ENCODE peak calls at places on chromosomes 11 and 22, in six cellular contexts. U is NCI-H1417, S is iris pigment epithelial cell, F is neural progenitor cell, E is nucleus accumbens, Y is astrocyte. M is an unnamed sample.
A peak's percentile ranks its signal among the peaks of the same experiment; 100 is the strongest.

GRCh38 chr22:39482768-39483167 is 19.3 kb upstream of the MIEF1 start:
- DNase-seq in U (no peak), S (peak; percentile 27), F (peak; percentile 40), E (no peak), Y (no peak), M (peak; percentile 64)

GRCh38 chr11:1746516-1746931 is 3.9 kb downstream of the IFITM10 start:
- DNase-seq in U (no peak), S (no peak), F (no peak), E (no peak), Y (no peak), M (no peak)

GRCh38 chr22:45709004-45709739 is 37.5 kb downstream of the ATXN10 start:
- DNase-seq in U (no peak), S (peak; percentile 78), F (no peak), E (no peak), Y (peak; percentile 88), M (peak; percentile 79)

GRCh38 chr11:1047576-1048156 is 11.1 kb upstream of the MUC6 start:
- DNase-seq in U (no peak), S (no peak), F (no peak), E (no peak), Y (no peak), M (no peak)

GRCh38 chr11:65429724-65430405 is 7.3 kb downstream of the NEAT1 start:
- DNase-seq in U (peak; percentile 12), S (peak; percentile 84), F (no peak), E (no peak), Y (peak; percentile 72), M (peak; percentile 80)

GRCh38 chr22:46963672-46964545 is 201.5 kb downstream of the TBC1D22A start:
- DNase-seq in U (peak; percentile 75), S (no peak), F (no peak), E (no peak), Y (no peak), M (no peak)

GRCh38 chr11:13923716-13924650 is 38.5 kb upstream of the SPON1 start:
- DNase-seq in U (no peak), S (no peak), F (no peak), E (no peak), Y (no peak), M (no peak)

GRCh38 chr22:46636221-46637002 is 16.2 kb downstream of the GRAMD4 start:
- DNase-seq in U (no peak), S (no peak), F (peak; percentile 50), E (no peak), Y (no peak), M (no peak)

GRCh38 chr22:32063701-32064100 is 20.6 kb downstream of the SLC5A1 start:
- DNase-seq in U (no peak), S (no peak), F (no peak), E (no peak), Y (no peak), M (no peak)

GRCh38 chr11:57619331-57619730 is 21.8 kb downstream of the SERPING1 start:
- DNase-seq in U (no peak), S (no peak), F (no peak), E (no peak), Y (no peak), M (no peak)

GRCh38 chr11:77879218-77879617 is 58.3 kb downstream of the AAMDC start:
- DNase-seq in U (no peak), S (peak; percentile 55), F (no peak), E (no peak), Y (no peak), M (peak; percentile 50)

GRCh38 chr11:65945941-65946558 is 770 bp downstream of the TSGA10IP start:
- DNase-seq in U (no peak), S (no peak), F (no peak), E (no peak), Y (no peak), M (no peak)

GRCh38 chr11:64348611-64349387 is 8.8 kb downstream of the CCDC88B start:
- DNase-seq in U (no peak), S (no peak), F (peak; percentile 40), E (no peak), Y (no peak), M (no peak)

GRCh38 chr11:65488273-65489058 is 10.4 kb upstream of the MALAT1 start:
- DNase-seq in U (peak; percentile 69), S (peak; percentile 66), F (no peak), E (no peak), Y (peak; percentile 64), M (peak; percentile 71)

GRCh38 chr22:45212306-45212709 is 28.4 kb downstream of the KIAA0930 start:
- DNase-seq in U (peak; percentile 24), S (peak; percentile 85), F (peak; percentile 48), E (peak; percentile 91), Y (peak; percentile 92), M (peak; percentile 96)

GRCh38 chr11:38598413-38598812 is 2000.4 kb upstream of the RAG2 start:
- DNase-seq in U (no peak), S (no peak), F (peak; percentile 67), E (no peak), Y (no peak), M (no peak)

GRCh38 chr11:17533782-17534415 is 10.3 kb downstream of the USH1C start:
- DNase-seq in U (no peak), S (no peak), F (no peak), E (no peak), Y (no peak), M (no peak)

GRCh38 chr11:121672630-121673487 is 220.1 kb upstream of the SORL1-AS1 start:
- DNase-seq in U (no peak), S (no peak), F (no peak), E (no peak), Y (no peak), M (no peak)

GRCh38 chr11:110433393-110434333 is 3.9 kb downstream of the FDX1 start:
- DNase-seq in U (no peak), S (peak; percentile 44), F (no peak), E (no peak), Y (no peak), M (peak; percentile 42)

GRCh38 chr11:15911377-15912044 is 444.8 kb downstream of the SOX6 start:
- DNase-seq in U (no peak), S (peak; percentile 44), F (no peak), E (no peak), Y (no peak), M (peak; percentile 74)

GRCh38 chr22:20948989-20949388 is 18.1 kb upstream of the AIFM3 start:
- DNase-seq in U (no peak), S (no peak), F (no peak), E (no peak), Y (no peak), M (no peak)

GRCh38 chr11:62461740-62462522 is 43.1 kb downstream of the SCGB1A1 start:
- DNase-seq in U (no peak), S (no peak), F (no peak), E (no peak), Y (peak; percentile 73), M (peak; percentile 38)

GRCh38 chr11:35787626-35788025 is 125.1 kb downstream of the TRIM44 start:
- DNase-seq in U (no peak), S (no peak), F (no peak), E (no peak), Y (no peak), M (no peak)